ENCODE peak calls at places on chromosomes 2 and 18, in six cellular contexts. One of them, this sample, is unnamed.

GRCh38 chr2:212646698-212647097 is 108.1 kb upstream of the ERBB4 start:
- DNase-seq in PC-3: peak
- DNase-seq in Calu3: no peak
- DNase-seq in iris pigment epithelial cell: peak
- DNase-seq in GM18507: no peak
- DNase-seq in astrocyte of the spinal cord: peak
- DNase-seq in this sample: peak

GRCh38 chr2:240687045-240687740 is 4.5 kb upstream of the AQP12A start:
- DNase-seq in PC-3: no peak
- DNase-seq in Calu3: no peak
- DNase-seq in iris pigment epithelial cell: no peak
- DNase-seq in GM18507: no peak
- DNase-seq in astrocyte of the spinal cord: no peak
- DNase-seq in this sample: no peak

GRCh38 chr2:219416233-219416598 is 2.0 kb upstream of the DES start:
- DNase-seq in PC-3: no peak
- DNase-seq in Calu3: no peak
- DNase-seq in iris pigment epithelial cell: no peak
- DNase-seq in GM18507: no peak
- DNase-seq in astrocyte of the spinal cord: no peak
- DNase-seq in this sample: no peak

GRCh38 chr2:765369-765768 is 88.2 kb upstream of the TMEM18 start:
- DNase-seq in PC-3: no peak
- DNase-seq in Calu3: no peak
- DNase-seq in iris pigment epithelial cell: no peak
- DNase-seq in GM18507: no peak
- DNase-seq in astrocyte of the spinal cord: no peak
- DNase-seq in this sample: no peak

GRCh38 chr2:39597309-39597708 is 68.4 kb upstream of the TMEM178A start:
- DNase-seq in PC-3: no peak
- DNase-seq in Calu3: no peak
- DNase-seq in iris pigment epithelial cell: no peak
- DNase-seq in GM18507: no peak
- DNase-seq in astrocyte of the spinal cord: no peak
- DNase-seq in this sample: no peak

GRCh38 chr2:5742126-5742525 is 49.9 kb downstream of the SOX11 start:
- DNase-seq in PC-3: no peak
- DNase-seq in Calu3: no peak
- DNase-seq in iris pigment epithelial cell: no peak
- DNase-seq in GM18507: no peak
- DNase-seq in astrocyte of the spinal cord: no peak
- DNase-seq in this sample: no peak

GRCh38 chr2:178404380-178404767 is 46.6 kb downstream of the PRKRA start:
- DNase-seq in PC-3: peak
- DNase-seq in Calu3: no peak
- DNase-seq in iris pigment epithelial cell: peak
- DNase-seq in GM18507: peak
- DNase-seq in astrocyte of the spinal cord: peak
- DNase-seq in this sample: no peak

GRCh38 chr2:127577973-127578372 is 42.5 kb downstream of the MYO7B start:
- DNase-seq in PC-3: no peak
- DNase-seq in Calu3: no peak
- DNase-seq in iris pigment epithelial cell: no peak
- DNase-seq in GM18507: no peak
- DNase-seq in astrocyte of the spinal cord: no peak
- DNase-seq in this sample: no peak

GRCh38 chr2:174729797-174730529 is 34.3 kb downstream of the CHRNA1 start:
- DNase-seq in PC-3: no peak
- DNase-seq in Calu3: no peak
- DNase-seq in iris pigment epithelial cell: peak
- DNase-seq in GM18507: no peak
- DNase-seq in astrocyte of the spinal cord: no peak
- DNase-seq in this sample: no peak

GRCh38 chr18:7300971-7301553 is 70.2 kb downstream of the LRRC30 start:
- DNase-seq in PC-3: peak
- DNase-seq in Calu3: peak
- DNase-seq in iris pigment epithelial cell: no peak
- DNase-seq in GM18507: no peak
- DNase-seq in astrocyte of the spinal cord: no peak
- DNase-seq in this sample: no peak

GRCh38 chr2:15421761-15422160 is 139.4 kb downstream of the NBAS start:
- DNase-seq in PC-3: no peak
- DNase-seq in Calu3: no peak
- DNase-seq in iris pigment epithelial cell: no peak
- DNase-seq in GM18507: no peak
- DNase-seq in astrocyte of the spinal cord: no peak
- DNase-seq in this sample: no peak

GRCh38 chr2:43412121-43412753 is 183.6 kb downstream of the THADA start:
- DNase-seq in PC-3: peak
- DNase-seq in Calu3: no peak
- DNase-seq in iris pigment epithelial cell: peak
- DNase-seq in GM18507: no peak
- DNase-seq in astrocyte of the spinal cord: peak
- DNase-seq in this sample: no peak

GRCh38 chr18:9849407-9849961 is 36.3 kb upstream of the TXNDC2 start:
- DNase-seq in PC-3: peak
- DNase-seq in Calu3: peak
- DNase-seq in iris pigment epithelial cell: no peak
- DNase-seq in GM18507: no peak
- DNase-seq in astrocyte of the spinal cord: no peak
- DNase-seq in this sample: no peak

GRCh38 chr2:188897096-188897495 is 77.1 kb upstream of the COL3A1 start:
- DNase-seq in PC-3: no peak
- DNase-seq in Calu3: no peak
- DNase-seq in iris pigment epithelial cell: peak
- DNase-seq in GM18507: no peak
- DNase-seq in astrocyte of the spinal cord: peak
- DNase-seq in this sample: no peak

GRCh38 chr18:45245036-45245638 is 370.1 kb upstream of the SLC14A2 start:
- DNase-seq in PC-3: no peak
- DNase-seq in Calu3: no peak
- DNase-seq in iris pigment epithelial cell: no peak
- DNase-seq in GM18507: no peak
- DNase-seq in astrocyte of the spinal cord: peak
- DNase-seq in this sample: no peak

GRCh38 chr2:16658082-16658481 is 7.6 kb downstream of the CYRIA start:
- DNase-seq in PC-3: no peak
- DNase-seq in Calu3: no peak
- DNase-seq in iris pigment epithelial cell: no peak
- DNase-seq in GM18507: no peak
- DNase-seq in astrocyte of the spinal cord: no peak
- DNase-seq in this sample: no peak

GRCh38 chr2:203740741-203741363 is 34.4 kb downstream of the CD28 start:
- DNase-seq in PC-3: no peak
- DNase-seq in Calu3: no peak
- DNase-seq in iris pigment epithelial cell: peak
- DNase-seq in GM18507: no peak
- DNase-seq in astrocyte of the spinal cord: peak
- DNase-seq in this sample: no peak

GRCh38 chr2:37865640-37866039 is 59.4 kb upstream of the RMDN2 start:
- DNase-seq in PC-3: no peak
- DNase-seq in Calu3: no peak
- DNase-seq in iris pigment epithelial cell: no peak
- DNase-seq in GM18507: no peak
- DNase-seq in astrocyte of the spinal cord: no peak
- DNase-seq in this sample: no peak

GRCh38 chr2:11155326-11156059 is at the start of gene SLC66A3:
- DNase-seq in PC-3: peak
- DNase-seq in Calu3: no peak
- DNase-seq in iris pigment epithelial cell: peak
- DNase-seq in GM18507: no peak
- DNase-seq in astrocyte of the spinal cord: peak
- DNase-seq in this sample: no peak

GRCh38 chr2:68060652-68061051 is 2.2 kb downstream of the C1D start:
- DNase-seq in PC-3: no peak
- DNase-seq in Calu3: no peak
- DNase-seq in iris pigment epithelial cell: no peak
- DNase-seq in GM18507: no peak
- DNase-seq in astrocyte of the spinal cord: no peak
- DNase-seq in this sample: no peak

GRCh38 chr2:129277611-129278010 is 701.9 kb upstream of the RAB6C start:
- DNase-seq in PC-3: no peak
- DNase-seq in Calu3: no peak
- DNase-seq in iris pigment epithelial cell: no peak
- DNase-seq in GM18507: no peak
- DNase-seq in astrocyte of the spinal cord: no peak
- DNase-seq in this sample: no peak

GRCh38 chr2:118580651-118581050 is 266.8 kb downstream of the EN1 start:
- DNase-seq in PC-3: peak
- DNase-seq in Calu3: no peak
- DNase-seq in iris pigment epithelial cell: peak
- DNase-seq in GM18507: no peak
- DNase-seq in astrocyte of the spinal cord: no peak
- DNase-seq in this sample: no peak

This sample was measured in AG04449.